ENCODE peak calls at places on chromosome 6, in nine cellular contexts. One of them, this sample, is unnamed.
A peak's percentile ranks its signal among the peaks of the same experiment; 100 is the strongest.

GRCh38 chr6:84731901-84732300 is 32.5 kb downstream of the TBX18 start:
- DNase-seq in RWPE2: no peak
- DNase-seq in endodermal cell: no peak
- DNase-seq in neural progenitor cell: no peak
- DNase-seq in cardiac muscle cell: peak; percentile 48
- DNase-seq in dorsolateral prefrontal cortex: no peak
- DNase-seq in GM23338: no peak
- DNase-seq in ovary: no peak
- DNase-seq in stomach: no peak
- DNase-seq in this sample: no peak

GRCh38 chr6:28922004-28922840 is 1.6 kb downstream of the TRIM27 start:
- DNase-seq in RWPE2: no peak
- DNase-seq in endodermal cell: no peak
- DNase-seq in neural progenitor cell: no peak
- DNase-seq in cardiac muscle cell: peak; percentile 60
- DNase-seq in dorsolateral prefrontal cortex: no peak
- DNase-seq in GM23338: no peak
- DNase-seq in ovary: no peak
- DNase-seq in stomach: peak; percentile 69
- DNase-seq in this sample: no peak

GRCh38 chr6:30821862-30822784 is 62.2 kb upstream of the DDR1 start:
- DNase-seq in RWPE2: no peak
- DNase-seq in endodermal cell: no peak
- DNase-seq in neural progenitor cell: peak; percentile 46
- DNase-seq in cardiac muscle cell: peak; percentile 71
- DNase-seq in dorsolateral prefrontal cortex: no peak
- DNase-seq in GM23338: peak; percentile 68
- DNase-seq in ovary: no peak
- DNase-seq in stomach: no peak
- DNase-seq in this sample: no peak

GRCh38 chr6:119960065-119960464 is 610.5 kb upstream of the MAN1A1 start:
- DNase-seq in RWPE2: no peak
- DNase-seq in endodermal cell: no peak
- DNase-seq in neural progenitor cell: no peak
- DNase-seq in cardiac muscle cell: no peak
- DNase-seq in dorsolateral prefrontal cortex: peak; percentile 7
- DNase-seq in GM23338: peak; percentile 3
- DNase-seq in ovary: no peak
- DNase-seq in stomach: no peak
- DNase-seq in this sample: no peak

GRCh38 chr6:153976921-153977693 is 61.9 kb upstream of the OPRM1 start:
- DNase-seq in RWPE2: no peak
- DNase-seq in endodermal cell: no peak
- DNase-seq in neural progenitor cell: no peak
- DNase-seq in cardiac muscle cell: peak; percentile 36
- DNase-seq in dorsolateral prefrontal cortex: no peak
- DNase-seq in GM23338: no peak
- DNase-seq in ovary: no peak
- DNase-seq in stomach: no peak
- DNase-seq in this sample: no peak

GRCh38 chr6:9437836-9438235 is 977.0 kb downstream of the TFAP2A start:
- DNase-seq in RWPE2: no peak
- DNase-seq in endodermal cell: no peak
- DNase-seq in neural progenitor cell: no peak
- DNase-seq in cardiac muscle cell: no peak
- DNase-seq in dorsolateral prefrontal cortex: no peak
- DNase-seq in GM23338: no peak
- DNase-seq in ovary: no peak
- DNase-seq in stomach: no peak
- DNase-seq in this sample: no peak

GRCh38 chr6:46113370-46113769 is 16.4 kb upstream of the ENPP4 start:
- DNase-seq in RWPE2: no peak
- DNase-seq in endodermal cell: peak; percentile 71
- DNase-seq in neural progenitor cell: no peak
- DNase-seq in cardiac muscle cell: no peak
- DNase-seq in dorsolateral prefrontal cortex: no peak
- DNase-seq in GM23338: peak; percentile 41
- DNase-seq in ovary: no peak
- DNase-seq in stomach: no peak
- DNase-seq in this sample: no peak

GRCh38 chr6:115972679-115973078 is 88.0 kb downstream of the FRK start:
- DNase-seq in RWPE2: no peak
- DNase-seq in endodermal cell: no peak
- DNase-seq in neural progenitor cell: no peak
- DNase-seq in cardiac muscle cell: peak; percentile 3
- DNase-seq in dorsolateral prefrontal cortex: no peak
- DNase-seq in GM23338: no peak
- DNase-seq in ovary: no peak
- DNase-seq in stomach: no peak
- DNase-seq in this sample: no peak

GRCh38 chr6:17845598-17845997 is 138.9 kb upstream of the NUP153 start:
- DNase-seq in RWPE2: no peak
- DNase-seq in endodermal cell: peak; percentile 7
- DNase-seq in neural progenitor cell: peak; percentile 15
- DNase-seq in cardiac muscle cell: no peak
- DNase-seq in dorsolateral prefrontal cortex: no peak
- DNase-seq in GM23338: no peak
- DNase-seq in ovary: no peak
- DNase-seq in stomach: no peak
- DNase-seq in this sample: no peak

GRCh38 chr6:117989086-117989485 is 82.0 kb downstream of the SLC35F1 start:
- DNase-seq in RWPE2: no peak
- DNase-seq in endodermal cell: no peak
- DNase-seq in neural progenitor cell: no peak
- DNase-seq in cardiac muscle cell: no peak
- DNase-seq in dorsolateral prefrontal cortex: no peak
- DNase-seq in GM23338: no peak
- DNase-seq in ovary: no peak
- DNase-seq in stomach: no peak
- DNase-seq in this sample: no peak

GRCh38 chr6:16523550-16524379 is 237.5 kb downstream of the ATXN1 start:
- DNase-seq in RWPE2: no peak
- DNase-seq in endodermal cell: no peak
- DNase-seq in neural progenitor cell: no peak
- DNase-seq in cardiac muscle cell: peak; percentile 97
- DNase-seq in dorsolateral prefrontal cortex: no peak
- DNase-seq in GM23338: no peak
- DNase-seq in ovary: no peak
- DNase-seq in stomach: no peak
- DNase-seq in this sample: no peak

GRCh38 chr6:114827135-114827534 is 484.3 kb upstream of the HS3ST5 start:
- DNase-seq in RWPE2: no peak
- DNase-seq in endodermal cell: no peak
- DNase-seq in neural progenitor cell: no peak
- DNase-seq in cardiac muscle cell: no peak
- DNase-seq in dorsolateral prefrontal cortex: no peak
- DNase-seq in GM23338: no peak
- DNase-seq in ovary: no peak
- DNase-seq in stomach: no peak
- DNase-seq in this sample: no peak

GRCh38 chr6:144471986-144472385 is 186.9 kb downstream of the UTRN start:
- DNase-seq in RWPE2: no peak
- DNase-seq in endodermal cell: no peak
- DNase-seq in neural progenitor cell: no peak
- DNase-seq in cardiac muscle cell: no peak
- DNase-seq in dorsolateral prefrontal cortex: no peak
- DNase-seq in GM23338: no peak
- DNase-seq in ovary: no peak
- DNase-seq in stomach: no peak
- DNase-seq in this sample: no peak

GRCh38 chr6:1970151-1970561 is 275.2 kb downstream of the GMDS start:
- DNase-seq in RWPE2: no peak
- DNase-seq in endodermal cell: peak; percentile 49
- DNase-seq in neural progenitor cell: no peak
- DNase-seq in cardiac muscle cell: peak; percentile 46
- DNase-seq in dorsolateral prefrontal cortex: no peak
- DNase-seq in GM23338: peak; percentile 31
- DNase-seq in ovary: no peak
- DNase-seq in stomach: no peak
- DNase-seq in this sample: no peak

GRCh38 chr6:111873178-111874029 is at the start of gene FYN:
- DNase-seq in RWPE2: peak; percentile 96
- DNase-seq in endodermal cell: peak; percentile 99
- DNase-seq in neural progenitor cell: peak; percentile 99
- DNase-seq in cardiac muscle cell: peak; percentile 98
- DNase-seq in dorsolateral prefrontal cortex: peak; percentile 99
- DNase-seq in GM23338: peak; percentile 99
- DNase-seq in ovary: peak; percentile 98
- DNase-seq in stomach: peak; percentile 97
- DNase-seq in this sample: peak; percentile 99

GRCh38 chr6:111871207-111871606 is 2.0 kb downstream of the FYN start:
- DNase-seq in RWPE2: no peak
- DNase-seq in endodermal cell: no peak
- DNase-seq in neural progenitor cell: no peak
- DNase-seq in cardiac muscle cell: no peak
- DNase-seq in dorsolateral prefrontal cortex: no peak
- DNase-seq in GM23338: no peak
- DNase-seq in ovary: no peak
- DNase-seq in stomach: no peak
- DNase-seq in this sample: no peak

GRCh38 chr6:111871725-111872520 is 1.3 kb downstream of the FYN start:
- DNase-seq in RWPE2: no peak
- DNase-seq in endodermal cell: peak; percentile 82
- DNase-seq in neural progenitor cell: peak; percentile 68
- DNase-seq in cardiac muscle cell: peak; percentile 47
- DNase-seq in dorsolateral prefrontal cortex: peak; percentile 50
- DNase-seq in GM23338: peak; percentile 70
- DNase-seq in ovary: peak; percentile 32
- DNase-seq in stomach: no peak
- DNase-seq in this sample: peak; percentile 26

GRCh38 chr6:111874030-111874425 is 776 bp upstream of the FYN start:
- DNase-seq in RWPE2: no peak
- DNase-seq in endodermal cell: no peak
- DNase-seq in neural progenitor cell: no peak
- DNase-seq in cardiac muscle cell: peak; percentile 27
- DNase-seq in dorsolateral prefrontal cortex: no peak
- DNase-seq in GM23338: peak; percentile 47
- DNase-seq in ovary: peak; percentile 30
- DNase-seq in stomach: no peak
- DNase-seq in this sample: no peak

GRCh38 chr6:111872521-111873177 is 603 bp downstream of the FYN start:
- DNase-seq in RWPE2: no peak
- DNase-seq in endodermal cell: peak; percentile 81
- DNase-seq in neural progenitor cell: peak; percentile 77
- DNase-seq in cardiac muscle cell: no peak
- DNase-seq in dorsolateral prefrontal cortex: no peak
- DNase-seq in GM23338: no peak
- DNase-seq in ovary: peak; percentile 69
- DNase-seq in stomach: no peak
- DNase-seq in this sample: peak; percentile 37
- H3K27ac ChIP-seq in RWPE2: no peak overlapping the region
- H3K27ac ChIP-seq in endodermal cell: peak overlapping the region; percentile 84
- H3K27ac ChIP-seq in neural progenitor cell: peak overlapping the region; percentile 69
- H3K27ac ChIP-seq in cardiac muscle cell: peak overlapping the region; percentile 5
- H3K27ac ChIP-seq in dorsolateral prefrontal cortex: peak overlapping the region; percentile 90
- H3K27ac ChIP-seq in GM23338: no peak overlapping the region
- H3K27ac ChIP-seq in ovary: peak overlapping the region; percentile 79
- H3K27ac ChIP-seq in stomach: peak overlapping the region; percentile 92
- H3K27ac ChIP-seq in this sample: peak overlapping the region; percentile 91

GRCh38 chr6:6333498-6333897 is 13.0 kb upstream of the F13A1 start:
- DNase-seq in RWPE2: no peak
- DNase-seq in endodermal cell: no peak
- DNase-seq in neural progenitor cell: no peak
- DNase-seq in cardiac muscle cell: no peak
- DNase-seq in dorsolateral prefrontal cortex: no peak
- DNase-seq in GM23338: no peak
- DNase-seq in ovary: no peak
- DNase-seq in stomach: no peak
- DNase-seq in this sample: no peak

GRCh38 chr6:6330407-6330806 is 9.9 kb upstream of the F13A1 start:
- DNase-seq in RWPE2: no peak
- DNase-seq in endodermal cell: no peak
- DNase-seq in neural progenitor cell: no peak
- DNase-seq in cardiac muscle cell: no peak
- DNase-seq in dorsolateral prefrontal cortex: no peak
- DNase-seq in GM23338: no peak
- DNase-seq in ovary: no peak
- DNase-seq in stomach: no peak
- DNase-seq in this sample: no peak

GRCh38 chr6:6332240-6332639 is 11.8 kb upstream of the F13A1 start:
- DNase-seq in RWPE2: no peak
- DNase-seq in endodermal cell: no peak
- DNase-seq in neural progenitor cell: no peak
- DNase-seq in cardiac muscle cell: no peak
- DNase-seq in dorsolateral prefrontal cortex: no peak
- DNase-seq in GM23338: no peak
- DNase-seq in ovary: no peak
- DNase-seq in stomach: no peak
- DNase-seq in this sample: no peak

GRCh38 chr6:6332873-6333272 is 12.4 kb upstream of the F13A1 start:
- DNase-seq in RWPE2: no peak
- DNase-seq in endodermal cell: no peak
- DNase-seq in neural progenitor cell: no peak
- DNase-seq in cardiac muscle cell: no peak
- DNase-seq in dorsolateral prefrontal cortex: no peak
- DNase-seq in GM23338: no peak
- DNase-seq in ovary: no peak
- DNase-seq in stomach: no peak
- DNase-seq in this sample: no peak

GRCh38 chr6:6331393-6331792 is 10.9 kb upstream of the F13A1 start:
- DNase-seq in RWPE2: no peak
- DNase-seq in endodermal cell: no peak
- DNase-seq in neural progenitor cell: no peak
- DNase-seq in cardiac muscle cell: no peak
- DNase-seq in dorsolateral prefrontal cortex: no peak
- DNase-seq in GM23338: no peak
- DNase-seq in ovary: no peak
- DNase-seq in stomach: no peak
- DNase-seq in this sample: no peak
- H3K27ac ChIP-seq in RWPE2: no peak overlapping the region
- H3K27ac ChIP-seq in endodermal cell: no peak overlapping the region
- H3K27ac ChIP-seq in neural progenitor cell: no peak overlapping the region
- H3K27ac ChIP-seq in cardiac muscle cell: peak overlapping the region; percentile 35
- H3K27ac ChIP-seq in dorsolateral prefrontal cortex: no peak overlapping the region
- H3K27ac ChIP-seq in GM23338: no peak overlapping the region
- H3K27ac ChIP-seq in ovary: no peak overlapping the region
- H3K27ac ChIP-seq in stomach: no peak overlapping the region
- H3K27ac ChIP-seq in this sample: peak overlapping the region; percentile 70

GRCh38 chr6:69907981-69908498 is 41.7 kb downstream of the COL19A1 start:
- DNase-seq in RWPE2: no peak
- DNase-seq in endodermal cell: no peak
- DNase-seq in neural progenitor cell: no peak
- DNase-seq in cardiac muscle cell: peak; percentile 2
- DNase-seq in dorsolateral prefrontal cortex: no peak
- DNase-seq in GM23338: no peak
- DNase-seq in ovary: no peak
- DNase-seq in stomach: no peak
- DNase-seq in this sample: no peak
- H3K27ac ChIP-seq in RWPE2: no peak overlapping the region
- H3K27ac ChIP-seq in endodermal cell: no peak overlapping the region
- H3K27ac ChIP-seq in neural progenitor cell: no peak overlapping the region
- H3K27ac ChIP-seq in cardiac muscle cell: no peak overlapping the region
- H3K27ac ChIP-seq in dorsolateral prefrontal cortex: no peak overlapping the region
- H3K27ac ChIP-seq in GM23338: no peak overlapping the region
- H3K27ac ChIP-seq in ovary: no peak overlapping the region
- H3K27ac ChIP-seq in stomach: peak overlapping the region; percentile 47
- H3K27ac ChIP-seq in this sample: no peak overlapping the region

GRCh38 chr6:108157972-108158441 is 7.8 kb upstream of the NR2E1 start:
- DNase-seq in RWPE2: no peak
- DNase-seq in endodermal cell: peak; percentile 74
- DNase-seq in neural progenitor cell: peak; percentile 93
- DNase-seq in cardiac muscle cell: no peak
- DNase-seq in dorsolateral prefrontal cortex: no peak
- DNase-seq in GM23338: peak; percentile 78
- DNase-seq in ovary: no peak
- DNase-seq in stomach: no peak
- DNase-seq in this sample: no peak
- H3K27ac ChIP-seq in RWPE2: no peak overlapping the region
- H3K27ac ChIP-seq in endodermal cell: no peak overlapping the region
- H3K27ac ChIP-seq in neural progenitor cell: peak overlapping the region; percentile 93
- H3K27ac ChIP-seq in cardiac muscle cell: no peak overlapping the region
- H3K27ac ChIP-seq in dorsolateral prefrontal cortex: no peak overlapping the region
- H3K27ac ChIP-seq in GM23338: no peak overlapping the region
- H3K27ac ChIP-seq in ovary: no peak overlapping the region
- H3K27ac ChIP-seq in stomach: no peak overlapping the region
- H3K27ac ChIP-seq in this sample: no peak overlapping the region

This sample was measured in left ventricle myocardium inferior.